ENCODE peak calls at places on chromosomes 11 and 22, in seven cellular contexts. C is memory B cell; L is stimulated activated CD8-positive, alpha-beta memory T cell treated with anti-CD3 and anti-CD28 coated beads, Interleukin-4, amount 100 ng/mL, for 1 hour; V is NCI-H1092; P is T-helper 2 cell treated with Interferon-gamma antibody and Interleukin-4, amounts not matched to agents 5 μg/mL and 100 μg/mL, for 36 hours; Z is NCI-H1417; K is glutamatergic neuron. F is an unnamed sample.

GRCh38 chr11:112881461-112881860 is 79.8 kb upstream of the NCAM1 start:
- DNase-seq in L (no peak), V (peak), K (peak), P (no peak), Z (peak), C (no peak), F (no peak)

GRCh38 chr11:103877221-103877620 is 159.2 kb upstream of the DDI1 start:
- DNase-seq in K (no peak), P (no peak), V (no peak), Z (no peak), L (no peak), C (no peak), F (no peak)

GRCh38 chr11:2697871-2698270 is 1.9 kb downstream of the KCNQ1OT1 start:
- DNase-seq in P (no peak), K (no peak), V (no peak), L (no peak), C (no peak), Z (no peak), F (no peak)

GRCh38 chr11:45741032-45741431 is 63.9 kb upstream of the SLC35C1 start:
- DNase-seq in L (no peak), Z (peak), P (no peak), C (no peak), V (no peak), K (no peak), F (no peak)

GRCh38 chr11:118884613-118885274 is 1.1 kb downstream of the CXCR5 start:
- DNase-seq in K (no peak), Z (no peak), L (no peak), V (no peak), P (no peak), C (peak), F (no peak)

GRCh38 chr22:41524283-41524682 is 20.0 kb downstream of the POLR3H start:
- DNase-seq in K (no peak), V (no peak), L (no peak), P (no peak), C (no peak), Z (no peak), F (no peak)

GRCh38 chr11:1854132-1854948 is 1.5 kb downstream of the LSP1 start:
- DNase-seq in L (no peak), C (no peak), V (no peak), K (no peak), P (peak), Z (no peak), F (no peak)

GRCh38 chr11:19380375-19380774 is 139.6 kb upstream of the E2F8 start:
- DNase-seq in P (no peak), K (no peak), V (no peak), C (no peak), Z (no peak), L (no peak), F (no peak)

GRCh38 chr11:62398011-62398994 is 20.5 kb upstream of the SCGB1A1 start:
- DNase-seq in P (no peak), L (no peak), V (no peak), Z (no peak), C (no peak), K (peak), F (no peak)

GRCh38 chr22:17057959-17058814 is 26.6 kb upstream of the IL17RA start:
- DNase-seq in L (peak), V (peak), Z (peak), K (peak), P (peak), C (peak), F (no peak)

GRCh38 chr11:48880021-48880441 is 103.7 kb downstream of the TRIM51G start:
- DNase-seq in K (peak), Z (no peak), P (no peak), V (no peak), C (no peak), L (no peak), F (no peak)

GRCh38 chr11:63942803-63943202 is 4.0 kb downstream of the NAA40 start:
- DNase-seq in L (no peak), V (no peak), Z (no peak), P (no peak), K (no peak), C (no peak), F (no peak)

GRCh38 chr11:79013509-79013908 is 427.3 kb downstream of the TENM4 start:
- DNase-seq in K (no peak), V (no peak), Z (no peak), C (no peak), P (no peak), L (no peak), F (no peak)

GRCh38 chr11:69122642-69123431 is 32.9 kb upstream of the SMIM38 start:
- DNase-seq in P (peak), K (no peak), C (no peak), V (no peak), Z (no peak), L (peak), F (no peak)

GRCh38 chr22:31972180-31972579 is 27.8 kb downstream of the YWHAH start:
- DNase-seq in V (no peak), K (no peak), C (no peak), P (no peak), Z (no peak), L (no peak), F (no peak)

GRCh38 chr22:23071163-23072034 is 1.1 kb downstream of the GNAZ start:
- DNase-seq in V (no peak), P (no peak), Z (no peak), L (no peak), C (no peak), K (peak), F (no peak)

GRCh38 chr11:45847908-45848316 is 637 bp downstream of the CRY2 start:
- DNase-seq in K (peak), Z (peak), P (peak), C (no peak), L (peak), V (peak), F (no peak)

GRCh38 chr11:80462211-80462610 is 1021.4 kb upstream of the TENM4 start:
- DNase-seq in K (no peak), P (no peak), Z (no peak), C (no peak), L (no peak), V (no peak), F (no peak)

GRCh38 chr11:74935285-74935684 is 13.6 kb downstream of the XRRA1 start:
- DNase-seq in C (no peak), V (no peak), L (no peak), Z (no peak), K (no peak), P (no peak), F (no peak)

GRCh38 chr11:66130978-66131377 is 60.9 kb downstream of the PACS1 start:
- DNase-seq in Z (no peak), L (no peak), K (no peak), P (no peak), C (no peak), V (no peak), F (no peak)

GRCh38 chr11:17498058-17498457 is 21.4 kb upstream of the ABCC8 start:
- DNase-seq in L (no peak), P (no peak), Z (peak), C (no peak), K (no peak), V (peak), F (no peak)

GRCh38 chr11:123384116-123384515 is 46.0 kb upstream of the GRAMD1B start:
- DNase-seq in C (no peak), L (no peak), K (no peak), Z (no peak), P (no peak), V (no peak), F (no peak)

GRCh38 chr11:61108847-61109585 is 6.7 kb downstream of the CD5 start:
- DNase-seq in Z (no peak), C (no peak), P (no peak), V (no peak), K (no peak), L (no peak), F (no peak)

GRCh38 chr11:116176484-116177005 is 596.2 kb downstream of the BUD13 start:
- DNase-seq in P (no peak), L (no peak), Z (no peak), K (no peak), V (peak), C (no peak), F (no peak)

GRCh38 chr22:31104869-31105268 is 2.5 kb downstream of the SELENOM start:
- DNase-seq in K (peak), L (no peak), V (no peak), P (no peak), C (no peak), Z (no peak), F (no peak)

GRCh38 chr22:22810018-22810427 is 77.6 kb upstream of the IGLL5 start:
- DNase-seq in K (no peak), Z (no peak), P (peak), V (no peak), C (peak), L (peak), F (no peak)

GRCh38 chr11:44179173-44179572 is 83.7 kb downstream of the EXT2 start:
- DNase-seq in K (no peak), L (no peak), V (no peak), P (no peak), C (no peak), Z (no peak), F (no peak)

GRCh38 chr11:783581-784015 is 6.3 kb downstream of the CEND1 start:
- DNase-seq in V (no peak), K (peak), Z (peak), L (no peak), C (no peak), P (no peak), F (peak)

GRCh38 chr11:62004473-62004872 is 37.0 kb upstream of the FTH1 start:
- DNase-seq in P (no peak), V (no peak), K (no peak), L (no peak), Z (no peak), C (no peak), F (no peak)

GRCh38 chr11:119206512-119207299 is 567 bp downstream of the CBL start:
- DNase-seq in Z (no peak), L (peak), V (no peak), P (peak), K (peak), C (no peak), F (no peak)

GRCh38 chr11:66609951-66610617 is 6.3 kb upstream of the RBM14 start:
- DNase-seq in Z (no peak), K (no peak), C (no peak), L (no peak), P (no peak), V (no peak), F (no peak)

GRCh38 chr11:17272823-17273222 is 3.7 kb upstream of the NUCB2 start:
- DNase-seq in V (no peak), Z (no peak), P (no peak), C (no peak), K (no peak), L (no peak), F (no peak)

GRCh38 chr22:20567993-20568417 is 60.6 kb downstream of the MED15 start:
- DNase-seq in P (no peak), K (no peak), V (no peak), L (no peak), Z (no peak), C (no peak), F (no peak)

GRCh38 chr11:93020248-93021088 is 51.0 kb downstream of the MTNR1B start:
- DNase-seq in L (no peak), K (no peak), V (no peak), P (no peak), C (no peak), Z (peak), F (no peak)

GRCh38 chr11:59801981-59802638 is 8.5 kb downstream of the MRPL16 start:
- DNase-seq in K (no peak), V (no peak), P (no peak), C (no peak), L (no peak), Z (no peak), F (no peak)

GRCh38 chr11:120566176-120566575 is 54.6 kb downstream of the GRIK4 start:
- DNase-seq in P (no peak), C (no peak), K (no peak), Z (no peak), V (no peak), L (no peak), F (no peak)

GRCh38 chr11:9047986-9048522 is 43.3 kb downstream of the SCUBE2 start:
- DNase-seq in C (no peak), P (no peak), Z (peak), L (no peak), V (no peak), K (no peak), F (peak)

GRCh38 chr11:643849-644738 is 7.0 kb downstream of the DRD4 start:
- DNase-seq in L (no peak), Z (no peak), V (no peak), P (no peak), K (no peak), C (no peak), F (no peak)

GRCh38 chr11:48003926-48004325 is 23.6 kb downstream of the PTPRJ start:
- DNase-seq in V (peak), C (no peak), P (no peak), L (no peak), Z (peak), K (no peak), F (no peak)

GRCh38 chr11:59264736-59265135 is 52.0 kb upstream of the MPEG1 start:
- DNase-seq in C (no peak), L (no peak), V (no peak), Z (no peak), K (no peak), P (no peak), F (no peak)

F was measured in DMS 273 treated with DMSO at 0.1 percent for 48 hours.